ENCODE peak calls at places on chromosomes 1 and 21, in seven cellular contexts. A, D, H, M, Y, E and N are unnamed samples.

GRCh38 chr1:173360478-173361063 is 116.6 kb upstream of the PRDX6 start:
- DNase-seq in A (no peak), D (no peak), H (no peak), M (no peak), Y (peak), E (no peak), N (no peak)

GRCh38 chr1:106954830-106955229 is 101.6 kb upstream of the PRMT6 start:
- DNase-seq in A (no peak), D (no peak), H (no peak), M (no peak), Y (no peak), E (no peak), N (no peak)

GRCh38 chr21:37155216-37155615 is 82.2 kb downstream of the TTC3 start:
- DNase-seq in A (no peak), D (no peak), H (no peak), M (no peak), Y (no peak), E (no peak), N (no peak)

GRCh38 chr1:19484793-19485361 is 462 bp downstream of the CAPZB start:
- DNase-seq in A (peak), D (no peak), H (peak), M (no peak), Y (no peak), E (no peak), N (peak)

GRCh38 chr1:106968644-106969043 is 87.8 kb upstream of the PRMT6 start:
- DNase-seq in A (no peak), D (no peak), H (no peak), M (no peak), Y (no peak), E (no peak), N (no peak)

GRCh38 chr1:110087812-110088738 is 17.6 kb upstream of the ALX3 start:
- DNase-seq in A (peak), D (no peak), H (peak), M (peak), Y (peak), E (no peak), N (peak)

GRCh38 chr1:179586107-179586823 is 5.4 kb upstream of the TDRD5 start:
- DNase-seq in A (peak), D (no peak), H (peak), M (no peak), Y (no peak), E (no peak), N (peak)

GRCh38 chr1:30588311-30589073 is 134.9 kb downstream of the MATN1 start:
- DNase-seq in A (no peak), D (no peak), H (no peak), M (no peak), Y (no peak), E (no peak), N (no peak)

GRCh38 chr1:30412241-30413110 is 310.9 kb downstream of the MATN1 start:
- DNase-seq in A (no peak), D (no peak), H (no peak), M (no peak), Y (no peak), E (no peak), N (no peak)

DNA sequence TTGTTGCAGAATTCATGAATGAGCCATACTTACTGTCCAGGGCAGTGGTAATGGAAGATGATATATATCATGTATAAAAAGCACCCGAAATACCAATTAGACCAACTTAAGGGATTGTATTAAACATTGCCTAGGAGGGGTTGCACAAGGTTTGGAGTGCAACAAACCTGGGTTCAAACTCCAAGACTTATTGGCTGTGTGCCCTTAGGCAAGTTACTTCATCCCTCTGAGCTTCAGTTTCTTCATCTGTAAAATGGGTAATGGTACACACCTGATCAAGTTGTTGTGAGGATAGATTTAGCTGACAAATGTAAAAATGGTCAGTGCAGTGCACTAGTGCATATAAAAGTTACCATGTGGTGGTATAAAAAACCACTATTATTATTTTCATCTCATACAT is 9.8 kb upstream of the PPP1R15B start:
- DNase-seq in A (no peak), D (no peak), H (no peak), M (no peak), Y (no peak), E (no peak), N (no peak)
- TF ChIP-seq SP1 in A (no peak), D (no peak), H (no peak), M (no peak), Y (no peak), E (no peak), N (no peak)

GRCh38 chr1:59967141-59967697 is 40.6 kb upstream of the CYP2J2 start:
- DNase-seq in A (no peak), D (no peak), H (peak), M (no peak), Y (no peak), E (no peak), N (no peak)
- TF ChIP-seq SP1 in A (no peak), D (no peak), H (no peak), M (no peak), Y (no peak), E (no peak), N (no peak)

GRCh38 chr1:157773723-157774350 is 3.1 kb downstream of the FCRL2 start:
- DNase-seq in A (peak), D (no peak), H (no peak), M (no peak), Y (peak), E (peak), N (peak)
- TF ChIP-seq SP1 in A (no peak), D (no peak), H (no peak), M (no peak), Y (no peak), E (no peak), N (no peak)

DNA sequence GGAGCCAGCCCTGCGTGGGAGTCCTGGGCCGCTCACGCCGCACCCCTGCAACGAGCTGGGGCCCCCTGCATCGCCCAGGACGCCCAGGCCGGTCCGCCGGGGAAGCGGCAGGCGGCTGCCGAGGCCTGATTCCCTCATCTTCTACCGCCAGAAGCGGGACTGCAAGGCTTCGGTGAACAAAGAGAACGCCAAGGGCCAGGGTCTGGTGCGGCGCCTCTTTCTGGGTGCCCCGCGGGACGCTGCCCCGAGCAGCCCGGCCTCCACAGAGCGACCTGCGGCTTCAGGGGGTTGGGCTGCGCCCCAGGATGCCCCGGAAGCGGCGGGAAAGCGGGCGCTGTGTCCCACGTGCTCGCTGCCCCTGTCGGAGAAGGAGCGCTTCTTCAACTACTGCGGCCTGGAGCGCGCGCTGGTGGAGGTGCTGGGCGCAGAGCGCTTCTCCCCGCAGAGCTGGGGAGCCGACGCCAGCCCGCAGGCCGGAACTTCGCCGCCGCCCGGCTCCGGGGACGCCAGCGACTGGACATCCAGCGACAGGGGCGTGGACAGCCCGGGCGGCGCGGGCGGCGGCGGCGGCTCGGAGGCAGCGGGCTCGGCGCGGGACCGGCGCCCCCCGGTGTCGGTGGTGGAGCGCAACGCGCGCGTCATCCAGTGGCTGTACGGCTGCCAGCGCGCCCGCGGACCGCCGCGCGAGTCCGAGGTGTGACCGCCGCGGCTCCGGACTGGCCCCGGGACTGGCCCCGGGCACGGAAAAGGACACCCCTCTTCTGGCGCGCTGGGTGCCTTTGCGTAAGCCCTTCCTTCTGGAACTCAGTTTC is 2.7 kb downstream of the FAM110D start:
- DNase-seq in A (peak), D (no peak), H (peak), M (no peak), Y (no peak), E (no peak), N (peak)
- TF ChIP-seq SP1 in A (no peak), D (no peak), H (peak), M (no peak), Y (no peak), E (no peak), N (peak)

GRCh38 chr1:17757426-17757825 is 2.3 kb downstream of the ACTL8 start:
- DNase-seq in A (no peak), D (no peak), H (no peak), M (no peak), Y (no peak), E (no peak), N (no peak)

GRCh38 chr1:17752356-17752755 is 2.8 kb upstream of the ACTL8 start:
- DNase-seq in A (no peak), D (no peak), H (no peak), M (no peak), Y (no peak), E (no peak), N (no peak)

GRCh38 chr1:17759114-17759513 is 4.0 kb downstream of the ACTL8 start:
- DNase-seq in A (peak), D (no peak), H (peak), M (peak), Y (peak), E (no peak), N (peak)

GRCh38 chr1:17755120-17755519 is at the start of gene ACTL8:
- DNase-seq in A (peak), D (no peak), H (peak), M (no peak), Y (no peak), E (no peak), N (peak)
- TF ChIP-seq SP1 in A (no peak), D (no peak), H (no peak), M (no peak), Y (no peak), E (no peak), N (no peak)

GRCh38 chr21:46127239-46128105 is 27.9 kb downstream of the FTCD start:
- DNase-seq in A (no peak), D (no peak), H (no peak), M (no peak), Y (no peak), E (no peak), N (peak)
- TF ChIP-seq SP1 in A (no peak), D (no peak), H (no peak), M (no peak), Y (no peak), E (no peak), N (no peak)